ENCODE peak calls at places on chromosomes 5 and 9, in seven cellular contexts. One of them, this sample, is unnamed.

GRCh38 chr9:77211561-77211960 is 34.2 kb downstream of the VPS13A start:
- DNase-seq in SK-N-SH: no peak
- DNase-seq in H1: no peak
- DNase-seq in GM12878: no peak
- DNase-seq in K562: no peak
- DNase-seq in GM12892: no peak
- DNase-seq in HepG2: no peak
- DNase-seq in this sample: no peak

GRCh38 chr9:98912450-98912849 is 31.3 kb upstream of the COL15A1 start:
- DNase-seq in SK-N-SH: no peak
- DNase-seq in H1: no peak
- DNase-seq in GM12878: no peak
- DNase-seq in K562: no peak
- DNase-seq in GM12892: no peak
- DNase-seq in HepG2: no peak
- DNase-seq in this sample: no peak

GRCh38 chr5:131328536-131329186 is 64.8 kb downstream of the CDC42SE2 start:
- DNase-seq in SK-N-SH: no peak
- DNase-seq in H1: no peak
- DNase-seq in GM12878: no peak
- DNase-seq in K562: no peak
- DNase-seq in GM12892: no peak
- DNase-seq in HepG2: peak
- DNase-seq in this sample: no peak

GRCh38 chr9:111728617-111729366 is 65.9 kb downstream of the SHOC1 start:
- DNase-seq in SK-N-SH: no peak
- DNase-seq in H1: no peak
- DNase-seq in GM12878: no peak
- DNase-seq in K562: no peak
- DNase-seq in GM12892: no peak
- DNase-seq in HepG2: peak
- DNase-seq in this sample: no peak

GRCh38 chr5:128380324-128380723 is 157.7 kb downstream of the FBN2 start:
- DNase-seq in SK-N-SH: no peak
- DNase-seq in H1: no peak
- DNase-seq in GM12878: no peak
- DNase-seq in K562: no peak
- DNase-seq in GM12892: no peak
- DNase-seq in HepG2: no peak
- DNase-seq in this sample: no peak

GRCh38 chr5:178113841-178114324 is 551 bp downstream of the N4BP3 start:
- DNase-seq in SK-N-SH: peak
- DNase-seq in H1: peak
- DNase-seq in GM12878: no peak
- DNase-seq in K562: peak
- DNase-seq in GM12892: peak
- DNase-seq in HepG2: no peak
- DNase-seq in this sample: no peak

GRCh38 chr9:90956026-90956810 is 154.6 kb downstream of the SYK start:
- DNase-seq in SK-N-SH: no peak
- DNase-seq in H1: no peak
- DNase-seq in GM12878: no peak
- DNase-seq in K562: no peak
- DNase-seq in GM12892: no peak
- DNase-seq in HepG2: no peak
- DNase-seq in this sample: no peak

GRCh38 chr5:54159153-54159836 is 151.1 kb downstream of the ARL15 start:
- DNase-seq in SK-N-SH: no peak
- DNase-seq in H1: no peak
- DNase-seq in GM12878: no peak
- DNase-seq in K562: peak
- DNase-seq in GM12892: no peak
- DNase-seq in HepG2: peak
- DNase-seq in this sample: no peak

GRCh38 chr9:79809931-79810330 is 238.2 kb downstream of the TLE4 start:
- DNase-seq in SK-N-SH: no peak
- DNase-seq in H1: no peak
- DNase-seq in GM12878: no peak
- DNase-seq in K562: no peak
- DNase-seq in GM12892: no peak
- DNase-seq in HepG2: no peak
- DNase-seq in this sample: no peak

GRCh38 chr5:32339198-32339597 is 26.5 kb upstream of the MTMR12 start:
- DNase-seq in SK-N-SH: no peak
- DNase-seq in H1: no peak
- DNase-seq in GM12878: no peak
- DNase-seq in K562: no peak
- DNase-seq in GM12892: no peak
- DNase-seq in HepG2: no peak
- DNase-seq in this sample: no peak

GRCh38 chr9:126219717-126220116 is 106.9 kb upstream of the MVB12B start:
- DNase-seq in SK-N-SH: no peak
- DNase-seq in H1: peak
- DNase-seq in GM12878: no peak
- DNase-seq in K562: no peak
- DNase-seq in GM12892: no peak
- DNase-seq in HepG2: no peak
- DNase-seq in this sample: no peak

GRCh38 chr5:121503111-121503840 is 348.4 kb upstream of the FTMT start:
- DNase-seq in SK-N-SH: peak
- DNase-seq in H1: peak
- DNase-seq in GM12878: no peak
- DNase-seq in K562: peak
- DNase-seq in GM12892: no peak
- DNase-seq in HepG2: peak
- DNase-seq in this sample: no peak
- TF ChIP-seq TAF1 in SK-N-SH: no peak
- TF ChIP-seq TAF1 in H1: no peak
- TF ChIP-seq TAF1 in GM12878: no peak
- TF ChIP-seq TAF1 in K562: no peak
- TF ChIP-seq TAF1 in GM12892: no peak
- TF ChIP-seq TAF1 in HepG2: no peak
- TF ChIP-seq TAF1 in this sample: no peak

GRCh38 chr5:105917189-105917588 is 1753.5 kb downstream of the EFNA5 start:
- DNase-seq in SK-N-SH: no peak
- DNase-seq in H1: no peak
- DNase-seq in GM12878: no peak
- DNase-seq in K562: no peak
- DNase-seq in GM12892: no peak
- DNase-seq in HepG2: no peak
- DNase-seq in this sample: no peak

GRCh38 chr5:105924366-105924765 is 1746.4 kb downstream of the EFNA5 start:
- DNase-seq in SK-N-SH: no peak
- DNase-seq in H1: no peak
- DNase-seq in GM12878: no peak
- DNase-seq in K562: no peak
- DNase-seq in GM12892: no peak
- DNase-seq in HepG2: no peak
- DNase-seq in this sample: no peak

GRCh38 chr5:105922574-105922973 is 1748.2 kb downstream of the EFNA5 start:
- DNase-seq in SK-N-SH: no peak
- DNase-seq in H1: no peak
- DNase-seq in GM12878: no peak
- DNase-seq in K562: no peak
- DNase-seq in GM12892: no peak
- DNase-seq in HepG2: no peak
- DNase-seq in this sample: no peak
- TF ChIP-seq TAF1 in SK-N-SH: no peak
- TF ChIP-seq TAF1 in H1: no peak
- TF ChIP-seq TAF1 in GM12878: no peak
- TF ChIP-seq TAF1 in K562: no peak
- TF ChIP-seq TAF1 in GM12892: no peak
- TF ChIP-seq TAF1 in HepG2: no peak
- TF ChIP-seq TAF1 in this sample: no peak

GRCh38 chr5:135986891-135987401 is 32.2 kb upstream of the LECT2 start:
- DNase-seq in SK-N-SH: no peak
- DNase-seq in H1: no peak
- DNase-seq in GM12878: no peak
- DNase-seq in K562: no peak
- DNase-seq in GM12892: no peak
- DNase-seq in HepG2: no peak
- DNase-seq in this sample: no peak
- TF ChIP-seq TAF1 in SK-N-SH: no peak
- TF ChIP-seq TAF1 in H1: no peak
- TF ChIP-seq TAF1 in GM12878: no peak
- TF ChIP-seq TAF1 in K562: no peak
- TF ChIP-seq TAF1 in GM12892: no peak
- TF ChIP-seq TAF1 in HepG2: no peak
- TF ChIP-seq TAF1 in this sample: no peak

GRCh38 chr9:18689166-18689565 is 215.2 kb downstream of the ADAMTSL1 start:
- DNase-seq in SK-N-SH: no peak
- DNase-seq in H1: no peak
- DNase-seq in GM12878: no peak
- DNase-seq in K562: no peak
- DNase-seq in GM12892: no peak
- DNase-seq in HepG2: no peak
- DNase-seq in this sample: no peak

GRCh38 chr9:18688581-18688980 is 214.6 kb downstream of the ADAMTSL1 start:
- DNase-seq in SK-N-SH: no peak
- DNase-seq in H1: no peak
- DNase-seq in GM12878: no peak
- DNase-seq in K562: no peak
- DNase-seq in GM12892: no peak
- DNase-seq in HepG2: no peak
- DNase-seq in this sample: no peak

GRCh38 chr9:18682907-18683306 is 209.0 kb downstream of the ADAMTSL1 start:
- DNase-seq in SK-N-SH: no peak
- DNase-seq in H1: no peak
- DNase-seq in GM12878: no peak
- DNase-seq in K562: no peak
- DNase-seq in GM12892: no peak
- DNase-seq in HepG2: no peak
- DNase-seq in this sample: no peak

GRCh38 chr9:18683312-18683711 is 209.4 kb downstream of the ADAMTSL1 start:
- DNase-seq in SK-N-SH: no peak
- DNase-seq in H1: no peak
- DNase-seq in GM12878: no peak
- DNase-seq in K562: no peak
- DNase-seq in GM12892: no peak
- DNase-seq in HepG2: no peak
- DNase-seq in this sample: no peak

GRCh38 chr9:18684608-18685317 is 210.8 kb downstream of the ADAMTSL1 start:
- DNase-seq in SK-N-SH: no peak
- DNase-seq in H1: no peak
- DNase-seq in GM12878: no peak
- DNase-seq in K562: no peak
- DNase-seq in GM12892: no peak
- DNase-seq in HepG2: no peak
- DNase-seq in this sample: no peak
- TF ChIP-seq TAF1 in SK-N-SH: no peak
- TF ChIP-seq TAF1 in H1: no peak
- TF ChIP-seq TAF1 in GM12878: no peak
- TF ChIP-seq TAF1 in K562: no peak
- TF ChIP-seq TAF1 in GM12892: no peak
- TF ChIP-seq TAF1 in HepG2: no peak
- TF ChIP-seq TAF1 in this sample: no peak

DNA sequence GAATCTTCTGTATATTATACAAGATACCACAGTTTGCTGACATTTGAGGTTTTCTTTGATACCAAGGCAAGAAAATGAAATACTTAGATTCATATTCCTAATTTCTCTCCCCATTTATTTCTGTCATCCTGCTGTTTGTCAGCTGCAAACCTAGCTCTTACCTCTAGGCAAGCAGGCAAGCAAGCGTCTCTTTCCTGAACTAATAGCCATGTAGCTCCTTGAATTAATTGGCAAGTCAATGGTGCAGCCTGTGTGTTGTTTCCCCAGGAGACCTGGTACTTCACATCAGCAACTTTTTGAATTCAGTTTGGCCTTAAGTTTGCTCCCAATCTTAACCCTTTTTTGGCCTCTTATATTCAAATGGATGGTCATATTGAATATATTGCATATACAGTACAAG is 573.6 kb upstream of the ARRDC3 start:
- DNase-seq in SK-N-SH: no peak
- DNase-seq in H1: no peak
- DNase-seq in GM12878: no peak
- DNase-seq in K562: no peak
- DNase-seq in GM12892: no peak
- DNase-seq in HepG2: no peak
- DNase-seq in this sample: no peak
- TF ChIP-seq TAF1 in SK-N-SH: no peak
- TF ChIP-seq TAF1 in H1: no peak
- TF ChIP-seq TAF1 in GM12878: no peak
- TF ChIP-seq TAF1 in K562: no peak
- TF ChIP-seq TAF1 in GM12892: no peak
- TF ChIP-seq TAF1 in HepG2: no peak
- TF ChIP-seq TAF1 in this sample: no peak

DNA sequence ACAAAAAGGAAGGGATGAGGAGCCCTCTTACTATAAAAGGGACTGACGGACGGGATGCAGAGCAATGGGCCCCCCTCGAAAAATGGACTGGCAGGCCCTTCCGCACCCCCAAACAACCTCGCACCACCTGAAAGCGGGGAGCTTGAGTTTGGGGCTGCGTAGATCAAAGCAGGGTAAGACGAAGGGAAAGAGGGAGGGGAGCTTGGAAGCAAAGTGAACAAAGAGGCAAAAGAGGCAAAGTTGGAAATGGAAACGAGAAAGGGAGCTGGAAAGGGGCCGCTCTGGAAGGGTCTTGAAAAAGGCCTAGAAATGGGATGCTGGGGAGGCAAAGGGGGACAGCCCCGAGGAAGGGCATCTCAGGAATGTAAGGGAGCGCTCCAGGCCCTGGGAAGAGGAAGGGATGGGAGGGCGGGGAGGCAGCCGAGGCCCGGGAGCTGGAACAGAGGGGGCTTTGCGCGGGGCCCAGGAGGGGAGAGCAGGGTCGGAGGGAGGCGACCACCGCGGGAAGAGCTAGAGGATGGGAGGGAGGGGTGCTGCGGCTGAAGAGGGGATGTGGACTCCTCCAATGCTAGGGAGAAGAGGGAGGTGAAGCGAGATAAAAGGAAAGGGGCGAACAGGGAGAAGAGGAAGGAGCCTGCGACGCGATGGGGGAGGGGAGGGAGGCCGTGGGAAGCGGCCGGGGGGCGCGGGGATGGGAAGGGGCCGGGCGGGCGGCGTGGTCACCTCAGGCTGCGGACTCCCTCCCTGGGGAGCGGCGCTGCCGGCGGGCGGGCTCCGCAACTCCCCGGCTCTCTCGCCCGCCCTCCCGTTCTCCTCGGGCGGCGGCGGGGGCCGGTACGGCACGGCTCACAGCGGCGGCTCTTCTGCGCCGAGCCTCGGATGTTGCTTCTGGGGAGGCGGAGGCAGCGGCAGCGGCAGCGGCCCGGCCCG is 580 bp downstream of the RNF145 start:
- DNase-seq in SK-N-SH: peak
- DNase-seq in H1: peak
- DNase-seq in GM12878: no peak
- DNase-seq in K562: peak
- DNase-seq in GM12892: peak
- DNase-seq in HepG2: peak
- DNase-seq in this sample: peak
- TF ChIP-seq TAF1 in SK-N-SH: peak
- TF ChIP-seq TAF1 in H1: peak
- TF ChIP-seq TAF1 in GM12878: no peak
- TF ChIP-seq TAF1 in K562: peak
- TF ChIP-seq TAF1 in GM12892: no peak
- TF ChIP-seq TAF1 in HepG2: peak
- TF ChIP-seq TAF1 in this sample: no peak

This sample was measured in GM12891.